ENCODE peak calls at places on chromosomes 6 and 20, in four cellular contexts. X, W, Q and E are unnamed samples.

GRCh38 chr6:11366183-11366933 is 133.9 kb upstream of the NEDD9 start:
- DNase-seq in X (peak; percentile 63), W (no peak), Q (no peak), E (no peak)

GRCh38 chr20:44066645-44067606 is 120.1 kb downstream of the JPH2 start:
- DNase-seq in X (no peak), W (peak; percentile 39), Q (no peak), E (no peak)

GRCh38 chr6:83008631-83009030 is 57.0 kb downstream of the UBE3D start:
- DNase-seq in X (no peak), W (no peak), Q (no peak), E (no peak)

GRCh38 chr6:37502703-37503485 is 3.2 kb upstream of the CCDC167 start:
- DNase-seq in X (peak; percentile 89), W (no peak), Q (no peak), E (peak; percentile 16)

GRCh38 chr6:107290491-107290890 is 168.9 kb downstream of the PDSS2 start:
- DNase-seq in X (no peak), W (no peak), Q (no peak), E (no peak)

GRCh38 chr6:18997375-18997826 is 610.3 kb downstream of the RNF144B start:
- DNase-seq in X (no peak), W (peak; percentile 38), Q (no peak), E (no peak)

GRCh38 chr6:169953686-169954085 is 202.3 kb downstream of the ERMARD start:
- DNase-seq in X (no peak), W (no peak), Q (no peak), E (no peak)

GRCh38 chr6:3518356-3518841 is 61.5 kb upstream of the SLC22A23 start:
- DNase-seq in X (no peak), W (peak; percentile 58), Q (peak; percentile 56), E (no peak)

GRCh38 chr6:169229611-169230321 is 23.9 kb downstream of the THBS2 start:
- DNase-seq in X (no peak), W (no peak), Q (no peak), E (no peak)

GRCh38 chr6:151803743-151804142 is 3.7 kb upstream of the ESR1 start:
- DNase-seq in X (no peak), W (no peak), Q (no peak), E (no peak)

GRCh38 chr20:36574278-36575065 is 1.1 kb downstream of the TGIF2 start:
- DNase-seq in X (peak; percentile 67), W (peak; percentile 90), Q (peak; percentile 44), E (peak; percentile 70)

GRCh38 chr6:89035252-89036106 is 45.1 kb upstream of the PNRC1 start:
- DNase-seq in X (no peak), W (peak; percentile 87), Q (peak; percentile 92), E (peak; percentile 70)

GRCh38 chr20:49850463-49851233 is 38.0 kb downstream of the SLC9A8 start:
- DNase-seq in X (no peak), W (no peak), Q (no peak), E (no peak)

GRCh38 chr20:45495438-45495985 is 19.9 kb downstream of the SPINT3 start:
- DNase-seq in X (no peak), W (no peak), Q (no peak), E (peak; percentile 49)

GRCh38 chr6:119310486-119311036 is 39.0 kb downstream of the MAN1A1 start:
- DNase-seq in X (no peak), W (no peak), Q (no peak), E (no peak)

GRCh38 chr6:134230087-134230717 is 87.7 kb downstream of the SGK1 start:
- DNase-seq in X (no peak), W (no peak), Q (no peak), E (peak; percentile 68)

GRCh38 chr6:165663283-165663735 is 268 bp upstream of the PDE10A start:
- DNase-seq in X (no peak), W (no peak), Q (peak; percentile 55), E (no peak)

GRCh38 chr6:84103029-84103428 is 69.5 kb downstream of the MRAP2 start:
- DNase-seq in X (no peak), W (no peak), Q (no peak), E (no peak)

GRCh38 chr6:84050408-84050807 is 16.8 kb downstream of the MRAP2 start:
- DNase-seq in X (no peak), W (no peak), Q (no peak), E (no peak)

GRCh38 chr6:132362318-132363185 is 38.7 kb downstream of the MOXD1 start:
- DNase-seq in X (no peak), W (no peak), Q (no peak), E (no peak)
- H3K4me3 ChIP-seq in X (no peak overlapping the region), W (no peak overlapping the region), Q (no peak overlapping the region), E (no peak overlapping the region)

GRCh38 chr6:111831408-111831807 is 41.8 kb downstream of the FYN start:
- DNase-seq in X (no peak), W (no peak), Q (no peak), E (no peak)
- H3K4me1 ChIP-seq in X (peaks cover 67% of the 10 kb centered on the region), W (no peaks in the 10 kb centered on the region), Q (no peaks in the 10 kb centered on the region), E (peaks cover 16% of the 10 kb centered on the region)

GRCh38 chr20:2298116-2298515 is 2.3 kb downstream of the TGM3 start:
- DNase-seq in X (no peak), W (no peak), Q (no peak), E (no peak)

GRCh38 chr20:2300420-2300819 is 4.6 kb downstream of the TGM3 start:
- DNase-seq in X (no peak), W (no peak), Q (no peak), E (no peak)

GRCh38 chr20:2300002-2300401 is 4.2 kb downstream of the TGM3 start:
- DNase-seq in X (no peak), W (no peak), Q (no peak), E (no peak)

GRCh38 chr20:2301164-2301622 is 5.4 kb downstream of the TGM3 start:
- DNase-seq in X (no peak), W (no peak), Q (peak; percentile 27), E (peak; percentile 80)

GRCh38 chr20:2299301-2299700 is 3.5 kb downstream of the TGM3 start:
- DNase-seq in X (no peak), W (peak; percentile 71), Q (peak; percentile 47), E (peak; percentile 87)
- H3K4me3 ChIP-seq in X (no peak overlapping the region), W (no peak overlapping the region), Q (no peak overlapping the region), E (no peak overlapping the region)

GRCh38 chr20:41143354-41143753 is 6.0 kb downstream of the PLCG1 start:
- DNase-seq in X (no peak), W (no peak), Q (no peak), E (no peak)

GRCh38 chr20:41141153-41141815 is 3.9 kb downstream of the PLCG1 start:
- DNase-seq in X (no peak), W (no peak), Q (peak; percentile 39), E (no peak)

GRCh38 chr20:41142914-41143313 is 5.6 kb downstream of the PLCG1 start:
- DNase-seq in X (peak; percentile 68), W (no peak), Q (no peak), E (no peak)

GRCh38 chr20:41140226-41141133 is 3.1 kb downstream of the PLCG1 start:
- DNase-seq in X (no peak), W (no peak), Q (no peak), E (no peak)

DNA sequence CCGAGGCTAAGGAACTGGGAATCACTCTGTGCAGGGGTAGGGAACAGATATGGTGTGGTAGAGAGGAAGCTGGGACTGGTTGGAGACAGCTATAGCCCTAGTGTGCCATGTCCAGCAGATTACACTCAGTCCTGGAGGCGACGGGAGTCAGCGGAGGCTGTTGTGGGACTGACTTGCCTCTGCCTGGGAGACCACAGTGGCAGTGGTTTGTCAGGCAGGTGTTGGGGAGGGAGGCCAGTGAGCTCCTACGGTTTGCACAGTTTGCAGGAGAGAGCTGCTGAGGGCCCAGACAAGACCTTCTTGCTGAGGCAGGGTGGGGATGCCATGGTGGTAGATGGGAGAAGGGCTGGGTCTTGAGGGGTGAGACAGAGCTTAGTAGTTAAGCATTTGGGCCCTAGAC is 4.9 kb downstream of the PLCG1 start:
- DNase-seq in X (no peak), W (no peak), Q (no peak), E (no peak)
- H3K4me1 ChIP-seq in X (peaks cover 86% of the 10 kb centered on the region), W (peaks cover 10% of the 10 kb centered on the region), Q (peaks cover 75% of the 10 kb centered on the region), E (peaks cover 94% of the 10 kb centered on the region)

DNA sequence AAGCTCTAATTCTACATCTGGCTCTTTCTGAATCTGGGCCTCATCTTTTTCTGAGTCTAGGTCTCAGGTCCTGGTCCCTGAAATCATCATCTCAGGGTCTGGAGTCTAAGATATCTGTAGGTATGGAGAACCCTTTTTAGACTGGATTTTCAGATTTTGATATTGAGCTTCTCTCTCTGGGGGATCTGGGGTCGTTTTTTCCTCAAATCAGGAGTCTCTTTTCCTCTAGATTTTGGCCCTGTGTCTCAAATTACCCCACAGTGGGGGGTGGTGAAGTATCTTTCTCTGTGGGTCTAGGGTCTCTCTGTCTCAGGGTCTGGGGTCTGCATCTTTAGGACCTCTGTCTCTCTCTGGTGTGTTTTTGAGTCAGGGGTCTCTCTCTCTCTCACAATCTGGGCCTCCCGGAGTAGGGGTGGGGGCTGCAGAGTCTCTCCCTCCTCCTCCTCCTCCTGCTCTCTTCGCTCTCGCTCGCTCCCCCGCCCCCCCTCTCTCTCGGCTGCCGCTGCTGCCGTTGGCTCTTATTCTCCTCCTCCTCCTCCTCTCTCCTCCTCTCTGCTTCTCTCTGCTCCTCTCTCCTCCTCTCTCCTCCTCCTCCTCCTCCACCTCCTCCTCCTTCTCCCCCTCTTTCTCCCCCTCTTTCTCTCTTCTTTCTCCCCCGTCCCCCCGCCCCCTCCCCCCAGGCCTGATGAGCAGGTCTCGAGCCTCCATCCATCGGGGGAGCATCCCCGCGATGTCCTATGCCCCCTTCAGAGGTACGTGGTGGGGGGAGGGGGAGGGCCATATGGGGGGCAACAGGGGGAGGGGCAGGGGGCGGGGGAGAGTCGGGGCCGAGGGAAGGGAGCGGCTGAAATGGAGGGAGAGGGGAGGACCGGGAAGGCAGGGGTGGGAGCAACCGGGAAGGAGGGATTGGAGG is at the start of gene SYNGAP1:
- DNase-seq in X (no peak), W (no peak), Q (peak; percentile 60), E (no peak)
- H3K4me3 ChIP-seq in X (peak within 1 kb of the TSS; percentile 35), W (no peak within 1 kb of the TSS), Q (peak within 1 kb of the TSS; percentile 73), E (peak within 1 kb of the TSS; percentile 85)

DNA sequence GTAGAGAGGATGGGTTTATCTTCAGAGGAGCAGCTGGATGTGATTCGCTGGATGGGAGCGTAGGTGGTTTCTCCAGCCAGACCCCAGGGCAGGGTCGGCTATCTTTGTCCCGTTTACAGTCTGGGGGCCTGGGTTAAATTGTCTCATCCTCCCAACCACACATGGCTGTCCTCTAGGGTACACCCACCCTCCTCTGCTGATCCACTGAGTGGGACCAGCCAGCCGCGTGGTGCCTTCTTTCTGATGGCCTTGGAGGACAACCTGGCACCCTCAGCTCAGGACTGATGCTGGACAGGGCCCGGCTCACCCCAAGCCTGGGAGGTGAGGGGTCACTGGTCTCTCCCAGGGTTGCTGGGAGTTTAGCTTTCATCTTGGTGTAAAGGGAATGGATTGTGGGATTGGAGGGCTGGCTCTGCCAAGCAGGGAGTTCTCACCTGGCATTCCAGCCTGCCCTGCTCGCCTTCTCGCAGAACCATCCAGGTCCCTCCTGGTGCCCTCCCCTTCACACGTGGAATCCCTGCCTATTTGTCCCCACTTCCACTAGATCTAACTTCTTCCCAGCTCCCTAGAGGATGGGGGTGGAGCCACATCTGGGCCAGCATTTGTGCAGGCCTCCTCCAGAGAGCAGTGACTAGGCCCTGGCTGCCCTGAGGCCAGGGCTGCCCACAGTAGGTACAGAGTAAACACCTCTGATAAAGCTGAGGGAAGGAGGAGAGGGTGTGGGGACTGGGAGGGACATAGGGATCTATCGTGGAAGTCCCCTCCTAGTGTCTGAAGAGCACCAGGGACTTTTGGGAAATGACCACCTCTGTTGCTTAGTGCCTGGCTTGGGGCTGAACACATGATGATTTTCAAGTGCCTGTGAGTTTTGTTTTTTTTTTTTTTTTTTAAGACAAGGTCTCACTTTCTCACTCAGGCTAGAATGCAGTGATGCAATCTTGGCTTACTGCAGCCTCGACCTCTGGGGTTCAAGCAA is 1.6 kb downstream of the ITPR3 start:
- DNase-seq in X (no peak), W (peak; percentile 53), Q (no peak), E (peak; percentile 59)
- H3K4me1 ChIP-seq in X (peaks cover 33% of the 10 kb centered on the region), W (peaks cover 46% of the 10 kb centered on the region), Q (peaks cover 3% of the 10 kb centered on the region), E (peaks cover 57% of the 10 kb centered on the region)

GRCh38 chr20:38407321-38407720 is 27.8 kb downstream of the SNHG17 start:
- DNase-seq in X (no peak), W (peak; percentile 50), Q (no peak), E (no peak)
- H3K4me3 ChIP-seq in X (no peak overlapping the region), W (no peak overlapping the region), Q (no peak overlapping the region), E (no peak overlapping the region)